ENCODE peak calls at places on chromosome 13, in six cellular contexts. O is breast epithelium, P is suprapubic skin, E is endothelial cell of umbilical vein, M is right lobe of liver, C is HepG2. S is an unnamed sample.

GRCh38 chr13:18944501-18945068 is 237.0 kb downstream of the TUBA3C start:
- DNase-seq in C (no peak), P (no peak), O (no peak), E (no peak), M (no peak), S (no peak)

GRCh38 chr13:20769091-20769490 is 4.7 kb downstream of the EEF1AKMT1 start:
- DNase-seq in O (no peak), M (no peak), C (no peak), P (no peak), E (peak), S (no peak)

GRCh38 chr13:24605923-24606372 is 74.3 kb upstream of the ATP12A start:
- DNase-seq in E (no peak), O (no peak), M (no peak), P (no peak), C (peak), S (no peak)

GRCh38 chr13:21060827-21061076 is 634 bp downstream of the LATS2 start:
- DNase-seq in E (peak), O (no peak), C (no peak), P (no peak), M (no peak), S (no peak)

GRCh38 chr13:72970956-72971355 is 87.8 kb upstream of the KLF5 start:
- DNase-seq in C (no peak), O (no peak), E (no peak), P (no peak), M (no peak), S (no peak)

GRCh38 chr13:50592412-50593145 is 250.9 kb downstream of the DLEU7 start:
- DNase-seq in M (no peak), O (no peak), P (no peak), C (no peak), E (peak), S (no peak)

GRCh38 chr13:73212482-73212881 is 153.7 kb downstream of the KLF5 start:
- DNase-seq in M (no peak), E (no peak), O (no peak), P (no peak), C (no peak), S (no peak)

GRCh38 chr13:77729502-77730221 is 32.2 kb downstream of the SLAIN1 start:
- DNase-seq in P (no peak), O (no peak), E (no peak), C (no peak), M (no peak), S (peak)

GRCh38 chr13:42497798-42498197 is 76.2 kb upstream of the TNFSF11 start:
- DNase-seq in P (no peak), C (no peak), E (peak), M (no peak), O (no peak), S (no peak)

GRCh38 chr13:26473571-26474230 is 83.8 kb upstream of the WASF3 start:
- DNase-seq in O (no peak), P (no peak), M (no peak), C (no peak), E (no peak), S (peak)

GRCh38 chr13:84037937-84038464 is 155.7 kb upstream of the SLITRK1 start:
- DNase-seq in P (no peak), C (no peak), O (no peak), M (no peak), E (no peak), S (no peak)

GRCh38 chr13:30376426-30377311 is 45.6 kb upstream of the UBE2L5 start:
- DNase-seq in O (no peak), P (no peak), C (no peak), M (no peak), E (no peak), S (no peak)

GRCh38 chr13:57633141-57633949 is 1.8 kb downstream of the PCDH17 start:
- DNase-seq in O (peak), C (no peak), E (peak), P (no peak), M (peak), S (peak)

GRCh38 chr13:64723735-64724134 is 2506.4 kb downstream of the PCDH9 start:
- DNase-seq in C (peak), E (peak), P (no peak), O (no peak), M (no peak), S (no peak)

GRCh38 chr13:40127476-40127875 is 472.0 kb downstream of the COG6 start:
- DNase-seq in M (no peak), O (no peak), P (no peak), C (no peak), E (no peak), S (no peak)

GRCh38 chr13:38348890-38349289 is 761 bp upstream of the UFM1 start:
- DNase-seq in C (no peak), P (no peak), M (no peak), O (no peak), E (no peak), S (no peak)

GRCh38 chr13:108574856-108575255 is 54.6 kb upstream of the MYO16 start:
- DNase-seq in O (no peak), M (no peak), E (no peak), P (no peak), C (no peak), S (no peak)

GRCh38 chr13:111345682-111346081 is 25.2 kb downstream of the TEX29 start:
- DNase-seq in M (no peak), E (no peak), O (no peak), C (no peak), P (no peak), S (no peak)

GRCh38 chr13:94327318-94327717 is 152.2 kb downstream of the DCT start:
- DNase-seq in E (peak), C (no peak), M (no peak), P (no peak), O (no peak), S (no peak)

GRCh38 chr13:44422755-44423643 is 49.4 kb downstream of the SERP2 start:
- DNase-seq in C (no peak), E (no peak), M (no peak), O (no peak), P (no peak), S (peak)

GRCh38 chr13:98972627-98973026 is 5.2 kb downstream of the DOCK9 start:
- DNase-seq in O (no peak), M (no peak), C (no peak), E (peak), P (no peak), S (no peak)

GRCh38 chr13:69857188-69857821 is 250.3 kb upstream of the ATXN8OS start:
- DNase-seq in P (no peak), E (peak), C (peak), O (no peak), M (no peak), S (no peak)

GRCh38 chr13:43061496-43062280 is 38.3 kb downstream of the DNAJC15 start:
- DNase-seq in O (no peak), C (no peak), M (no peak), E (no peak), P (no peak), S (no peak)

GRCh38 chr13:72970301-72970880 is 88.4 kb upstream of the KLF5 start:
- DNase-seq in C (no peak), M (no peak), O (no peak), E (no peak), P (no peak), S (no peak)

GRCh38 chr13:32075150-32075851 is 43.7 kb downstream of the FRY start:
- DNase-seq in E (no peak), M (no peak), O (no peak), P (no peak), C (peak), S (no peak)

GRCh38 chr13:32098275-32098674 is 66.7 kb downstream of the FRY start:
- DNase-seq in P (no peak), O (no peak), M (no peak), E (no peak), C (peak), S (no peak)

GRCh38 chr13:32650705-32651311 is 64.6 kb downstream of the PDS5B start:
- DNase-seq in M (no peak), O (no peak), C (peak), E (peak), P (no peak), S (peak)

GRCh38 chr13:82627183-82627582 is 1255.1 kb downstream of the SLITRK1 start:
- DNase-seq in E (peak), P (no peak), O (no peak), M (no peak), C (no peak), S (no peak)

GRCh38 chr13:103605546-103606326 is 539.5 kb upstream of the SLC10A2 start:
- DNase-seq in C (no peak), P (no peak), E (no peak), O (no peak), M (no peak), S (no peak)

GRCh38 chr13:32443111-32443510 is 15.2 kb upstream of the N4BP2L1 start:
- DNase-seq in M (no peak), O (no peak), P (no peak), C (peak), E (peak), S (no peak)

GRCh38 chr13:50299546-50300249 is 284.5 kb downstream of the KCNRG start:
- DNase-seq in E (no peak), M (no peak), P (no peak), C (no peak), O (no peak), S (no peak)

GRCh38 chr13:76463314-76463713 is 422.9 kb downstream of the KCTD12 start:
- DNase-seq in M (no peak), P (no peak), O (no peak), E (no peak), C (no peak), S (no peak)

GRCh38 chr13:24050292-24050711 is 110.2 kb upstream of the SPATA13 start:
- DNase-seq in E (no peak), M (no peak), O (peak), P (no peak), C (no peak), S (peak)

GRCh38 chr13:44899967-44900366 is 89.3 kb downstream of the NUFIP1 start:
- DNase-seq in O (no peak), P (no peak), M (no peak), E (no peak), C (no peak), S (no peak)

GRCh38 chr13:114130708-114131580 is 1.5 kb downstream of the RASA3 start:
- DNase-seq in O (no peak), E (peak), C (no peak), M (no peak), P (no peak), S (no peak)

GRCh38 chr13:84097148-84097547 is 214.9 kb upstream of the SLITRK1 start:
- DNase-seq in P (no peak), M (no peak), O (no peak), C (no peak), E (no peak), S (no peak)

GRCh38 chr13:100334209-100334608 is 245.3 kb downstream of the PCCA start:
- DNase-seq in M (no peak), E (no peak), C (no peak), P (no peak), O (no peak), S (no peak)

GRCh38 chr13:35475131-35475959 is 1.1 kb downstream of the MAB21L1 start:
- DNase-seq in E (peak), C (no peak), M (peak), O (no peak), P (peak), S (peak)

GRCh38 chr13:53142301-53142700 is 113.7 kb downstream of the OLFM4 start:
- DNase-seq in P (no peak), M (no peak), E (no peak), O (no peak), C (no peak), S (no peak)

GRCh38 chr13:53136554-53136953 is 107.9 kb downstream of the OLFM4 start:
- DNase-seq in M (no peak), E (no peak), O (no peak), C (no peak), P (no peak), S (no peak)

GRCh38 chr13:53137777-53138176 is 109.2 kb downstream of the OLFM4 start:
- DNase-seq in P (no peak), C (no peak), O (no peak), M (no peak), E (no peak), S (no peak)

GRCh38 chr13:53141336-53141735 is 112.7 kb downstream of the OLFM4 start:
- DNase-seq in M (no peak), O (no peak), E (no peak), P (no peak), C (no peak), S (no peak)

DNA sequence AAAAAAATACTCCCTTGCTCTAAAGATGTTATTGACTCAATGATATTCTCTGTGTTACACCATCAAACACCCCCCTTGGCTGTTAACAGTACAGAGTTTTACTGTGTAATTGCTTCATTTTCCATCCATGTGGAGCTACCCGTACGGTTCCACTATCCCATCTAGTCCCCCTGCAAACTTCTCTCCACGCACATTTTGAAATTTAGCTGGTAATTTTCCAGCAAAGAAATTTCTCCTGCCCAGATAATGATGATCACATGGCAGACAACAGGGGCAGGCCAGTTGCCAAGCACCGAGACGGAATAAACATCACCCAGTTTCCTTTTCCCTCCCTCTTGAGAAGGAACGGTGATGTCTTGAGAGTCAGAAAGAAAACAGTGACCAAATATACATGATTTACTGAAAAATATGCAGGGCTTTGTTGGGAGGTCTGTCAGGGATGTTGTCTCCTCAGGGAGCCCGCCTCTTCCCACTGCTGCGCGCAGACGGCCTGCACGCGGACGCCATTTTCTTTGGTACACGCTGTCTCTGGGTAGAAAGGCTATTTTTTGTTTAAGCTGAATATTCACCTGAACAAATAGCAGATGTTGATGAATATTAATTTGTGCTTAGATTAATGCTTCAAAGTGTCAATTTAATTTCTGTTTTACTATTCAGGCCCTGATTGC is 109.9 kb downstream of the OLFM4 start:
- DNase-seq in P (peak), E (no peak), M (no peak), C (no peak), O (no peak), S (no peak)
- TF ChIP-seq POLR2A in P (no peak), E (no peak), M (no peak), C (no peak), O (no peak), S (no peak)

DNA sequence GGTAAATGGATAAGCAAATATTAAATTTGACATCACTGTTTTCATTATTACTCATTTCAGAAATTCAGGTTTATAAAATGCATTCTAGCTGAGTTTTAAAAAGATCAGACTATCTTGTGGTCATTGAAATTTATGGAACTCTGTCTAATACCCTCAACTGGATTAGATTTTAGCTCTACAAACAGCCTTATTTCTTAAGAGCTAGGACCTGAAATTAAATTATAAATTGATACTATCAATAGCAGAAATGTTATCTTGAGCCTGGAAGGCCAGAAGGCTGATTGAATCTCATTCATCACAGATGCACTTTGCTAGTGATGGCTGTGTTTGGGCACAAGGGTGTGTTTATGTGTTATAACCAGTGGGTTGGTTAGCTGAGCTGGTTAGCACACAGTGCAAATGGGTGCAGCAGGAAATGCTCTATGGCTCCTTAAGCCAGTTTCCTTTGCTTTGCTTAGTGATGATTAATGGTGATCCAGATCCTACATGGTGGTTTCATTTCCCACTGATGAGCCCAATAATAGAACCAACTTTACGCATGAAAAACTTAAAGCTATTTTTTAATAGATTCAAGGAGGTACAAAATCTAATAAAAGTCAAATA is 310.8 kb upstream of the KLF12 start:
- DNase-seq in M (no peak), E (no peak), P (no peak), C (no peak), O (no peak), S (no peak)
- H3K27ac ChIP-seq in M (no peak), E (no peak), P (no peak), C (no peak), O (no peak), S (no peak)

GRCh38 chr13:46552888-46553520 is at the start of gene LRCH1:
- DNase-seq in O (peak), C (peak), E (peak), P (peak), M (peak), S (peak)
- TF ChIP-seq POLR2A in O (no peak), C (no peak), E (no peak), P (no peak), M (peak), S (peak)

GRCh38 chr13:112982281-112983041 is 13.4 kb downstream of the MCF2L start:
- DNase-seq in P (no peak), M (no peak), O (no peak), E (no peak), C (no peak), S (no peak)

GRCh38 chr13:112983042-112983305 is 14.0 kb downstream of the MCF2L start:
- DNase-seq in E (no peak), M (no peak), O (no peak), C (no peak), P (no peak), S (no peak)

GRCh38 chr13:112979406-112979902 is 10.4 kb downstream of the MCF2L start:
- DNase-seq in C (no peak), M (no peak), P (no peak), E (no peak), O (no peak), S (no peak)

GRCh38 chr13:112980441-112980840 is 11.4 kb downstream of the MCF2L start:
- DNase-seq in M (no peak), C (no peak), E (no peak), P (no peak), O (no peak), S (no peak)

DNA sequence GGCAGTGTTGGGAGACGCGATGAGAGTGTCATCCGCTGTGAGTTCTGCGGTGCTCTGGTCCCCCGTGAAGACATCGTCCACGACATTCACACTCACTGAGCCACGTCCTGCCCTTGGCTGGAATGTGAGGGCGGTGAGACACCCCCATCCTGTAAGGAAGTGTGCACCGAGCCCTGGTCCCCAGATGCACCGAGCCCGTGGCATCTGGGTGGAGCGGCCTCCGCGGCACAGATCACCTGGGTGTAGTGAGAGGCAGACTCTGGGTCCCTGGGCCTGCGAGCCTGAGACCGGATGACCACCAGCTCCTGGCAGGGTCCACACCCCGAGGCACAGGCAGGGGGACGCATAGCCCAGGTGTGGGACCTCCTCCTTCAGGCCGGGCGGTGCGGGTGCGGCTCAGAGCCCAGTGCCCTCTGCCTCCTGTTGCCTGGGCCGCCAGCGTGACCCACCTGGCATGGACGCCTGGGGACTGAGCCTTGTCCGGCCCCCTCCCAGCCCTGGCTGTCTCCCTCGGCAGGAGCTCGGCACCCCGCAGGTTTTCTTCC is 12.4 kb downstream of the MCF2L start:
- DNase-seq in E (no peak), C (no peak), O (no peak), P (no peak), M (no peak), S (no peak)
- H3K27ac ChIP-seq in E (no peak), C (no peak), O (no peak), P (peak), M (no peak), S (peak)

S was measured in adrenal gland.